ENCODE peak calls at places on chromosomes 4 and X, in five cellular contexts. D is tibial artery, H is heart right ventricle, Y is GM23338, B is fibroblast of villous mesenchyme. O is an unnamed sample.

GRCh38 chr4:42339935-42340406 is 57.3 kb upstream of the SHISA3 start:
- DNase-seq in D (no peak), H (peak; percentile 46), Y (peak; percentile 33), B (no peak), O (no peak)

GRCh38 chr4:151922811-151923210 is 162.0 kb upstream of the GATB start:
- DNase-seq in D (no peak), B (no peak), H (no peak), Y (no peak), O (no peak)

GRCh38 chr4:29311231-29311630 is 1408.9 kb upstream of the PCDH7 start:
- DNase-seq in H (no peak), Y (no peak), B (no peak), D (no peak), O (no peak)

GRCh38 chr4:38241541-38241940 is 281.3 kb downstream of the PTTG2 start:
- DNase-seq in B (no peak), Y (no peak), D (no peak), H (no peak), O (no peak)

GRCh38 chr4:80173841-80174240 is 23.5 kb upstream of the PRDM8 start:
- DNase-seq in D (no peak), H (no peak), Y (no peak), B (no peak), O (no peak)

GRCh38 chr4:5361968-5362367 is 310.7 kb downstream of the STK32B start:
- DNase-seq in D (no peak), Y (peak; percentile 51), H (no peak), B (peak; percentile 44), O (no peak)

GRCh38 chr4:13917010-13917409 is 289.5 kb upstream of the BOD1L1 start:
- DNase-seq in Y (no peak), H (no peak), D (no peak), B (peak; percentile 47), O (no peak)

GRCh38 chr4:56424697-56425514 is 10.5 kb downstream of the PPAT start:
- DNase-seq in H (peak; percentile 30), B (peak; percentile 59), Y (peak; percentile 56), D (no peak), O (peak; percentile 13)

GRCh38 chrX:139971394-139971749 is 6.1 kb upstream of the CXorf66 start:
- DNase-seq in D (no peak), H (no peak), Y (peak; percentile 11), B (no peak), O (no peak)

GRCh38 chrX:135982860-135983259 is 2.4 kb upstream of the SLC9A6 start:
- DNase-seq in H (no peak), Y (no peak), B (no peak), D (no peak), O (no peak)

GRCh38 chrX:135985123-135985973 is at the start of gene SLC9A6:
- DNase-seq in B (peak; percentile 44), H (peak; percentile 69), D (peak; percentile 82), Y (peak; percentile 81), O (peak; percentile 81)

GRCh38 chrX:135981662-135982061 is 3.6 kb upstream of the SLC9A6 start:
- DNase-seq in B (peak; percentile 23), Y (no peak), H (no peak), D (no peak), O (no peak)

GRCh38 chrX:135985974-135986312 is 708 bp downstream of the SLC9A6 start:
- DNase-seq in Y (peak; percentile 29), B (no peak), D (no peak), H (no peak), O (no peak)

DNA sequence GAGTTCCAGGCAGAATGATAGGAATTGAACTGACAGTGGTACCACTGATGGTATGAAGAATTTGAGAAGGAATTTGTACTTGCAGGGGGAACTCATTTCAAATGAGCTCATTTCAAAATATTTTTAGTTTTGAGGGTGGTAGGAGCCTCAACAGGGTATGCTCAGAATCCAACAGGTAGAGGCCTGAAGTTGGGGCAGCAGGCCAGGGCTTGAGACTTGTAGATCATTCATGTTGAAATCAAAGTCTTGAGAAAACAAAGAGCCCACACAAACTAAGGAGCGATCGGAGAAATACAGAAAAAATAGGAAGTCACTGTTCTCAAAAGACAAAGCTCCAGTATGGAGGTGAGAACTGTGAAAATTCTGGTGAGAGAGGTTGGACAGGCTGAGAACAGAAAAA is 1.0 kb upstream of the SLC9A6 start:
- DNase-seq in B (no peak), Y (no peak), D (no peak), H (no peak), O (no peak)
- H3K4me3 ChIP-seq in B (no peak overlapping the region), Y (peak overlapping the region; percentile 72), D (peak overlapping the region; percentile 82), H (no peak overlapping the region), O (no peak overlapping the region)

GRCh38 chr4:74304136-74304628 is 4.1 kb upstream of the EPGN start:
- DNase-seq in B (no peak), D (no peak), Y (no peak), H (no peak), O (no peak)

GRCh38 chr4:74307163-74307562 is 1.1 kb upstream of the EPGN start:
- DNase-seq in B (no peak), D (no peak), H (no peak), Y (no peak), O (no peak)

GRCh38 chr4:74311696-74312313 is 3.5 kb downstream of the EPGN start:
- DNase-seq in H (peak; percentile 36), Y (peak; percentile 82), B (peak; percentile 73), D (no peak), O (no peak)

DNA sequence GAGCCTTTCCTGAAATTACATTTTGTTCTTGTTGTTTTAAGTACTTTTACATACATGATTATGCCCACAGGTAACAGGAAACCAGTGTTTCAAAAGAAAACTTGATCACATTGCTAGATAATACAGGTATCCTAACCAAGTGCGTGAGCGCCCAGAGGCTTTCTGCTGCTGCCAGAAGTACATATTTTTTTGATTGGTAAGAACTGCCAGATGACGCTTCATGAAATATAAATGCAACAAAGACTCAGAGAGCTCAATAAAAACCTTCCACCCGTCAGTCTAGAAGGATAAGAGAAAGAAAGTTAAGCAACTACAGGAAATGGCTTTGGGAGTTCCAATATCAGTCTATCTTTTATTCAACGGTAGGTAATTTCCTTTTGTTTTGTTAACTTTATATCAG is at the start of gene EPGN:
- DNase-seq in D (no peak), H (no peak), Y (no peak), B (no peak), O (no peak)
- H3K4me3 ChIP-seq in D (no peak within 1 kb of the TSS), H (no peak within 1 kb of the TSS), Y (no peak within 1 kb of the TSS), B (no peak within 1 kb of the TSS), O (no peak within 1 kb of the TSS)

GRCh38 chrX:37348237-37349130 is 680 bp upstream of the PRRG1 start:
- DNase-seq in D (no peak), H (no peak), Y (no peak), B (peak; percentile 83), O (no peak)
- H3K4me3 ChIP-seq in D (peak overlapping the region; percentile 59), H (peak overlapping the region; percentile 61), Y (peak overlapping the region; percentile 79), B (peak overlapping the region; percentile 34), O (peak overlapping the region; percentile 65)

DNA sequence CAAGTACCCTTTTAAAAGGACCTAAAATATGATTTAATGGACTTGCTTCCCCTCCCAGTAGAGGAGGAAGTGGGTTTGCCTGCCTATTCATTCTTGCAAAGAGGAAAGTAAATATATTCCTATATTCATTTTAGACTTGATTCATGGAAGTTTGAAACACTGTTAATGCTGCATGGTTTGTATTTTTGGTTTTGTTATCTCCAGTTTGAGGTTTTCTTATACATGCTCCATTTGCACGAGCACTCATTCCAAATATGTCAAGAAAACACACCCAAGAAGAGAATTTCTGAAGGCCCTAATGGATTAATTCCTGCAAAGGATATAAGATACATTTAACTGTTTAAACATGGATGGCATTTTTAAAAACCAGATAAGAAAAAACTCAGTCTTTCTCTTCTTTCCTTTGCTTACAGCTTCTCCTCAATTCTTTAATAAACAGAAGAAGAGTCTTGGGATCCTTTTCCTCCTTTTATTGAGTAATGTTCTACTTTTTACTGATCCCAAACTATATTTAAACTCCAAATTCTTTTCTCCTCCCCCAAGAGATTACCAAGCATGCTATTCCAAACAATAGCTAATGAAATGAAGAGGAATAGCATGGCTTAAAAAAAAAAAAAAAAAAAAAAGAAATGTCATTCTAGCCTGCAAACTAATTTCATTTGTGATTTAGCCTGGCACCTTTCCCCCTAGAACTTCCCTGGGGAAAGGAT is 54.6 kb upstream of the LDB2 start:
- DNase-seq in B (no peak), Y (no peak), H (no peak), D (no peak), O (no peak)
- H3K4me3 ChIP-seq in B (no peak overlapping the region), Y (no peak overlapping the region), H (no peak overlapping the region), D (peak overlapping the region; percentile 9), O (no peak overlapping the region)

DNA sequence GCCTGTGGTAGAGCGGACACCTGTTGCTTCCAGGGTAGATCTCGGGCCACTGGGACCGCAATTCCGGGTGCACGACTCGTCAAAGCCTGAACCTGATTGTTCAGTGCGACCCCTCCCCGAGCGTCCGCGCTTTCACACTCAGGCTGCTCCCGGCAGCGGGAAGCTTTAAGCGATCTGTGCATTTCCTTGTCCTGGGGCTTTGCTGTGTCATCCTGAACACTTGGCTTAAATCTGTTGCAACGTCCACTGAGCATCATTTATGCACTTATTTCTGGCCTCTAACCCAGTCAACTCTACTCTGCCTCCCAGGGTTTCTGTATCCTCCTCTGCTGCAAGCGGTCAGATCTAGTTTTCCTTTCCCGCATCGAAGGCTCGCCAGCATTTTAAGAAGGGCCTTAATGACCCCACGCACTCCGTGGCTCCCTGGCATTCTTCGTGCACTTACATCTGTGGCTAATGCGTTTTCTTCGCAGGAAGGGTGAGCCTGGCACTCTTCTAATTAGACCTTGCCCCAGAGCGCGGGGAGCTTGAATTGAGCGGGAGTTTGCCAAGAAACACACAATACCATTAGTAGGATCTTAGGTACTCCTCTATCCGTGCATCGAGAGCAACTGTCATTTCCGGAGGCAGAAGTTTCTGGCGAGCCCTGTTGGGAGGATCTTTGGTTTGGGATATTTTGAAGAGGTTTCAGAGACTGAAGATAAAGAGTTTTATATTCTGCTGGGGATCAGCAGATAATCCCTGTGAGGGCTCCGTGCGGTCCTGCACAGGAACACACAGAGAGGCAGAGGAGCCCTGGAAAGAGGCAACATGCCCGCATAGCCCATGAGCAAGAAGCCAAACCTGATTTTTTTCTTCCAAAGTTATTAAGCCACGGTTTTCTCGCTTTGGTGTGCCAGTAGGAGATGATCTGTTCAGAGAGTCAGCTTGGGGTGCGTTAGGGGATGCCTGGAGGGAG is 654 bp upstream of the DDIT4L start:
- DNase-seq in Y (peak; percentile 49), D (no peak), H (no peak), B (peak; percentile 46), O (no peak)
- H3K4me3 ChIP-seq in Y (peak overlapping the region; percentile 76), D (peak overlapping the region; percentile 90), H (peak overlapping the region; percentile 67), B (peak overlapping the region; percentile 63), O (peak overlapping the region; percentile 50)

GRCh38 chrX:40090961-40091360 is 6.8 kb downstream of the BCOR start:
- DNase-seq in Y (no peak), B (no peak), D (no peak), H (no peak), O (no peak)
- H3K4me3 ChIP-seq in Y (peak overlapping the region; percentile 55), B (no peak overlapping the region), D (peak overlapping the region; percentile 57), H (peak overlapping the region; percentile 32), O (no peak overlapping the region)